ENCODE peak calls at places on chromosome 11, in ten cellular contexts. One of them, this sample, is unnamed.

GRCh38 chr11:128884703-128885338 is 6.3 kb upstream of the KCNJ5 start:
- DNase-seq in activated CD8-positive, alpha-beta memory T cell treated with anti-CD3 and anti-CD28 coated beads, Interleukin-2, amount 10 ng/mL, durations not matched to agents 7 days and 5 days: peak
- DNase-seq in stimulated activated CD4-positive, alpha-beta T cell treated with anti-CD3 and anti-CD28 coated beads, Interleukin-4, amount 100 ng/mL, for 48 hours: peak
- DNase-seq in HEK293T: peak
- DNase-seq in heart left ventricle: peak
- DNase-seq in caudate nucleus: peak
- DNase-seq in activated CD4-positive, alpha-beta T cell treated with anti-CD3 and anti-CD28 coated beads for 4 hours: peak
- DNase-seq in foreskin fibroblast: peak
- DNase-seq in epithelial cell of esophagus: peak
- DNase-seq in AG10803: peak
- DNase-seq in this sample: peak

GRCh38 chr11:46291441-46292143 is 14.1 kb downstream of the CREB3L1 start:
- DNase-seq in activated CD8-positive, alpha-beta memory T cell treated with anti-CD3 and anti-CD28 coated beads, Interleukin-2, amount 10 ng/mL, durations not matched to agents 7 days and 5 days: no peak
- DNase-seq in stimulated activated CD4-positive, alpha-beta T cell treated with anti-CD3 and anti-CD28 coated beads, Interleukin-4, amount 100 ng/mL, for 48 hours: no peak
- DNase-seq in HEK293T: no peak
- DNase-seq in heart left ventricle: no peak
- DNase-seq in caudate nucleus: no peak
- DNase-seq in activated CD4-positive, alpha-beta T cell treated with anti-CD3 and anti-CD28 coated beads for 4 hours: no peak
- DNase-seq in foreskin fibroblast: peak
- DNase-seq in epithelial cell of esophagus: no peak
- DNase-seq in AG10803: peak
- DNase-seq in this sample: no peak

GRCh38 chr11:19242184-19242932 is 1.6 kb upstream of the E2F8 start:
- DNase-seq in activated CD8-positive, alpha-beta memory T cell treated with anti-CD3 and anti-CD28 coated beads, Interleukin-2, amount 10 ng/mL, durations not matched to agents 7 days and 5 days: no peak
- DNase-seq in stimulated activated CD4-positive, alpha-beta T cell treated with anti-CD3 and anti-CD28 coated beads, Interleukin-4, amount 100 ng/mL, for 48 hours: no peak
- DNase-seq in HEK293T: no peak
- DNase-seq in heart left ventricle: no peak
- DNase-seq in caudate nucleus: no peak
- DNase-seq in activated CD4-positive, alpha-beta T cell treated with anti-CD3 and anti-CD28 coated beads for 4 hours: no peak
- DNase-seq in foreskin fibroblast: no peak
- DNase-seq in epithelial cell of esophagus: peak
- DNase-seq in AG10803: no peak
- DNase-seq in this sample: no peak

GRCh38 chr11:130813638-130814037 is 102.6 kb downstream of the SNX19 start:
- DNase-seq in activated CD8-positive, alpha-beta memory T cell treated with anti-CD3 and anti-CD28 coated beads, Interleukin-2, amount 10 ng/mL, durations not matched to agents 7 days and 5 days: no peak
- DNase-seq in stimulated activated CD4-positive, alpha-beta T cell treated with anti-CD3 and anti-CD28 coated beads, Interleukin-4, amount 100 ng/mL, for 48 hours: no peak
- DNase-seq in HEK293T: no peak
- DNase-seq in heart left ventricle: no peak
- DNase-seq in caudate nucleus: no peak
- DNase-seq in activated CD4-positive, alpha-beta T cell treated with anti-CD3 and anti-CD28 coated beads for 4 hours: no peak
- DNase-seq in foreskin fibroblast: no peak
- DNase-seq in epithelial cell of esophagus: no peak
- DNase-seq in AG10803: no peak
- DNase-seq in this sample: no peak

GRCh38 chr11:47448566-47449427 is at the start of gene RAPSN:
- DNase-seq in activated CD8-positive, alpha-beta memory T cell treated with anti-CD3 and anti-CD28 coated beads, Interleukin-2, amount 10 ng/mL, durations not matched to agents 7 days and 5 days: no peak
- DNase-seq in stimulated activated CD4-positive, alpha-beta T cell treated with anti-CD3 and anti-CD28 coated beads, Interleukin-4, amount 100 ng/mL, for 48 hours: no peak
- DNase-seq in HEK293T: no peak
- DNase-seq in heart left ventricle: no peak
- DNase-seq in caudate nucleus: no peak
- DNase-seq in activated CD4-positive, alpha-beta T cell treated with anti-CD3 and anti-CD28 coated beads for 4 hours: no peak
- DNase-seq in foreskin fibroblast: no peak
- DNase-seq in epithelial cell of esophagus: no peak
- DNase-seq in AG10803: no peak
- DNase-seq in this sample: no peak

GRCh38 chr11:17683378-17684161 is 35.8 kb upstream of the MYOD1 start:
- DNase-seq in activated CD8-positive, alpha-beta memory T cell treated with anti-CD3 and anti-CD28 coated beads, Interleukin-2, amount 10 ng/mL, durations not matched to agents 7 days and 5 days: no peak
- DNase-seq in stimulated activated CD4-positive, alpha-beta T cell treated with anti-CD3 and anti-CD28 coated beads, Interleukin-4, amount 100 ng/mL, for 48 hours: no peak
- DNase-seq in HEK293T: no peak
- DNase-seq in heart left ventricle: no peak
- DNase-seq in caudate nucleus: no peak
- DNase-seq in activated CD4-positive, alpha-beta T cell treated with anti-CD3 and anti-CD28 coated beads for 4 hours: no peak
- DNase-seq in foreskin fibroblast: peak
- DNase-seq in epithelial cell of esophagus: peak
- DNase-seq in AG10803: peak
- DNase-seq in this sample: no peak

GRCh38 chr11:57873196-57873911 is 111.8 kb downstream of the CTNND1 start:
- DNase-seq in activated CD8-positive, alpha-beta memory T cell treated with anti-CD3 and anti-CD28 coated beads, Interleukin-2, amount 10 ng/mL, durations not matched to agents 7 days and 5 days: no peak
- DNase-seq in stimulated activated CD4-positive, alpha-beta T cell treated with anti-CD3 and anti-CD28 coated beads, Interleukin-4, amount 100 ng/mL, for 48 hours: no peak
- DNase-seq in HEK293T: no peak
- DNase-seq in heart left ventricle: no peak
- DNase-seq in caudate nucleus: no peak
- DNase-seq in activated CD4-positive, alpha-beta T cell treated with anti-CD3 and anti-CD28 coated beads for 4 hours: no peak
- DNase-seq in foreskin fibroblast: no peak
- DNase-seq in epithelial cell of esophagus: peak
- DNase-seq in AG10803: peak
- DNase-seq in this sample: no peak

GRCh38 chr11:63880031-63880841 is 36.7 kb downstream of the RCOR2 start:
- DNase-seq in activated CD8-positive, alpha-beta memory T cell treated with anti-CD3 and anti-CD28 coated beads, Interleukin-2, amount 10 ng/mL, durations not matched to agents 7 days and 5 days: no peak
- DNase-seq in stimulated activated CD4-positive, alpha-beta T cell treated with anti-CD3 and anti-CD28 coated beads, Interleukin-4, amount 100 ng/mL, for 48 hours: no peak
- DNase-seq in HEK293T: no peak
- DNase-seq in heart left ventricle: no peak
- DNase-seq in caudate nucleus: no peak
- DNase-seq in activated CD4-positive, alpha-beta T cell treated with anti-CD3 and anti-CD28 coated beads for 4 hours: no peak
- DNase-seq in foreskin fibroblast: peak
- DNase-seq in epithelial cell of esophagus: no peak
- DNase-seq in AG10803: peak
- DNase-seq in this sample: no peak

GRCh38 chr11:84906995-84907394 is 720.1 kb downstream of the DLG2 start:
- DNase-seq in activated CD8-positive, alpha-beta memory T cell treated with anti-CD3 and anti-CD28 coated beads, Interleukin-2, amount 10 ng/mL, durations not matched to agents 7 days and 5 days: no peak
- DNase-seq in stimulated activated CD4-positive, alpha-beta T cell treated with anti-CD3 and anti-CD28 coated beads, Interleukin-4, amount 100 ng/mL, for 48 hours: no peak
- DNase-seq in HEK293T: no peak
- DNase-seq in heart left ventricle: no peak
- DNase-seq in caudate nucleus: no peak
- DNase-seq in activated CD4-positive, alpha-beta T cell treated with anti-CD3 and anti-CD28 coated beads for 4 hours: no peak
- DNase-seq in foreskin fibroblast: no peak
- DNase-seq in epithelial cell of esophagus: peak
- DNase-seq in AG10803: peak
- DNase-seq in this sample: no peak

GRCh38 chr11:75004215-75004614 is 15.5 kb downstream of the NEU3 start:
- DNase-seq in activated CD8-positive, alpha-beta memory T cell treated with anti-CD3 and anti-CD28 coated beads, Interleukin-2, amount 10 ng/mL, durations not matched to agents 7 days and 5 days: no peak
- DNase-seq in stimulated activated CD4-positive, alpha-beta T cell treated with anti-CD3 and anti-CD28 coated beads, Interleukin-4, amount 100 ng/mL, for 48 hours: no peak
- DNase-seq in HEK293T: no peak
- DNase-seq in heart left ventricle: no peak
- DNase-seq in caudate nucleus: no peak
- DNase-seq in activated CD4-positive, alpha-beta T cell treated with anti-CD3 and anti-CD28 coated beads for 4 hours: no peak
- DNase-seq in foreskin fibroblast: no peak
- DNase-seq in epithelial cell of esophagus: no peak
- DNase-seq in AG10803: no peak
- DNase-seq in this sample: no peak

GRCh38 chr11:420054-420910 is 5.5 kb upstream of the SIGIRR start:
- DNase-seq in activated CD8-positive, alpha-beta memory T cell treated with anti-CD3 and anti-CD28 coated beads, Interleukin-2, amount 10 ng/mL, durations not matched to agents 7 days and 5 days: no peak
- DNase-seq in stimulated activated CD4-positive, alpha-beta T cell treated with anti-CD3 and anti-CD28 coated beads, Interleukin-4, amount 100 ng/mL, for 48 hours: no peak
- DNase-seq in HEK293T: no peak
- DNase-seq in heart left ventricle: peak
- DNase-seq in caudate nucleus: no peak
- DNase-seq in activated CD4-positive, alpha-beta T cell treated with anti-CD3 and anti-CD28 coated beads for 4 hours: no peak
- DNase-seq in foreskin fibroblast: no peak
- DNase-seq in epithelial cell of esophagus: no peak
- DNase-seq in AG10803: no peak
- DNase-seq in this sample: no peak

GRCh38 chr11:81886406-81887075 is 847.1 kb downstream of the FAM181B start:
- DNase-seq in activated CD8-positive, alpha-beta memory T cell treated with anti-CD3 and anti-CD28 coated beads, Interleukin-2, amount 10 ng/mL, durations not matched to agents 7 days and 5 days: no peak
- DNase-seq in stimulated activated CD4-positive, alpha-beta T cell treated with anti-CD3 and anti-CD28 coated beads, Interleukin-4, amount 100 ng/mL, for 48 hours: no peak
- DNase-seq in HEK293T: no peak
- DNase-seq in heart left ventricle: no peak
- DNase-seq in caudate nucleus: no peak
- DNase-seq in activated CD4-positive, alpha-beta T cell treated with anti-CD3 and anti-CD28 coated beads for 4 hours: no peak
- DNase-seq in foreskin fibroblast: no peak
- DNase-seq in epithelial cell of esophagus: no peak
- DNase-seq in AG10803: no peak
- DNase-seq in this sample: no peak

GRCh38 chr11:33634291-33634834 is 66.3 kb downstream of the C11orf91 start:
- DNase-seq in activated CD8-positive, alpha-beta memory T cell treated with anti-CD3 and anti-CD28 coated beads, Interleukin-2, amount 10 ng/mL, durations not matched to agents 7 days and 5 days: no peak
- DNase-seq in stimulated activated CD4-positive, alpha-beta T cell treated with anti-CD3 and anti-CD28 coated beads, Interleukin-4, amount 100 ng/mL, for 48 hours: no peak
- DNase-seq in HEK293T: no peak
- DNase-seq in heart left ventricle: no peak
- DNase-seq in caudate nucleus: no peak
- DNase-seq in activated CD4-positive, alpha-beta T cell treated with anti-CD3 and anti-CD28 coated beads for 4 hours: no peak
- DNase-seq in foreskin fibroblast: peak
- DNase-seq in epithelial cell of esophagus: peak
- DNase-seq in AG10803: peak
- DNase-seq in this sample: peak

GRCh38 chr11:111982019-111982464 is 43.2 kb upstream of the DLAT start:
- DNase-seq in activated CD8-positive, alpha-beta memory T cell treated with anti-CD3 and anti-CD28 coated beads, Interleukin-2, amount 10 ng/mL, durations not matched to agents 7 days and 5 days: peak
- DNase-seq in stimulated activated CD4-positive, alpha-beta T cell treated with anti-CD3 and anti-CD28 coated beads, Interleukin-4, amount 100 ng/mL, for 48 hours: peak
- DNase-seq in HEK293T: peak
- DNase-seq in heart left ventricle: peak
- DNase-seq in caudate nucleus: no peak
- DNase-seq in activated CD4-positive, alpha-beta T cell treated with anti-CD3 and anti-CD28 coated beads for 4 hours: peak
- DNase-seq in foreskin fibroblast: no peak
- DNase-seq in epithelial cell of esophagus: peak
- DNase-seq in AG10803: peak
- DNase-seq in this sample: peak

GRCh38 chr11:4677948-4678347 is 19.7 kb downstream of the OR51E2 start:
- DNase-seq in activated CD8-positive, alpha-beta memory T cell treated with anti-CD3 and anti-CD28 coated beads, Interleukin-2, amount 10 ng/mL, durations not matched to agents 7 days and 5 days: no peak
- DNase-seq in stimulated activated CD4-positive, alpha-beta T cell treated with anti-CD3 and anti-CD28 coated beads, Interleukin-4, amount 100 ng/mL, for 48 hours: no peak
- DNase-seq in HEK293T: no peak
- DNase-seq in heart left ventricle: no peak
- DNase-seq in caudate nucleus: no peak
- DNase-seq in activated CD4-positive, alpha-beta T cell treated with anti-CD3 and anti-CD28 coated beads for 4 hours: no peak
- DNase-seq in foreskin fibroblast: no peak
- DNase-seq in epithelial cell of esophagus: no peak
- DNase-seq in AG10803: no peak
- DNase-seq in this sample: no peak

GRCh38 chr11:57426754-57427691 is at the start of gene SLC43A3:
- DNase-seq in activated CD8-positive, alpha-beta memory T cell treated with anti-CD3 and anti-CD28 coated beads, Interleukin-2, amount 10 ng/mL, durations not matched to agents 7 days and 5 days: peak
- DNase-seq in stimulated activated CD4-positive, alpha-beta T cell treated with anti-CD3 and anti-CD28 coated beads, Interleukin-4, amount 100 ng/mL, for 48 hours: peak
- DNase-seq in HEK293T: no peak
- DNase-seq in heart left ventricle: peak
- DNase-seq in caudate nucleus: no peak
- DNase-seq in activated CD4-positive, alpha-beta T cell treated with anti-CD3 and anti-CD28 coated beads for 4 hours: peak
- DNase-seq in foreskin fibroblast: peak
- DNase-seq in epithelial cell of esophagus: peak
- DNase-seq in AG10803: peak
- DNase-seq in this sample: peak

GRCh38 chr11:5289696-5290095 is 12.1 kb downstream of the OR51B4 start:
- DNase-seq in activated CD8-positive, alpha-beta memory T cell treated with anti-CD3 and anti-CD28 coated beads, Interleukin-2, amount 10 ng/mL, durations not matched to agents 7 days and 5 days: no peak
- DNase-seq in stimulated activated CD4-positive, alpha-beta T cell treated with anti-CD3 and anti-CD28 coated beads, Interleukin-4, amount 100 ng/mL, for 48 hours: no peak
- DNase-seq in HEK293T: no peak
- DNase-seq in heart left ventricle: no peak
- DNase-seq in caudate nucleus: no peak
- DNase-seq in activated CD4-positive, alpha-beta T cell treated with anti-CD3 and anti-CD28 coated beads for 4 hours: no peak
- DNase-seq in foreskin fibroblast: peak
- DNase-seq in epithelial cell of esophagus: no peak
- DNase-seq in AG10803: peak
- DNase-seq in this sample: no peak

GRCh38 chr11:15893080-15893492 is 463.3 kb downstream of the SOX6 start:
- DNase-seq in activated CD8-positive, alpha-beta memory T cell treated with anti-CD3 and anti-CD28 coated beads, Interleukin-2, amount 10 ng/mL, durations not matched to agents 7 days and 5 days: no peak
- DNase-seq in stimulated activated CD4-positive, alpha-beta T cell treated with anti-CD3 and anti-CD28 coated beads, Interleukin-4, amount 100 ng/mL, for 48 hours: no peak
- DNase-seq in HEK293T: no peak
- DNase-seq in heart left ventricle: no peak
- DNase-seq in caudate nucleus: no peak
- DNase-seq in activated CD4-positive, alpha-beta T cell treated with anti-CD3 and anti-CD28 coated beads for 4 hours: no peak
- DNase-seq in foreskin fibroblast: no peak
- DNase-seq in epithelial cell of esophagus: no peak
- DNase-seq in AG10803: peak
- DNase-seq in this sample: peak

GRCh38 chr11:6414874-6415328 is 4.0 kb downstream of the APBB1 start:
- DNase-seq in activated CD8-positive, alpha-beta memory T cell treated with anti-CD3 and anti-CD28 coated beads, Interleukin-2, amount 10 ng/mL, durations not matched to agents 7 days and 5 days: peak
- DNase-seq in stimulated activated CD4-positive, alpha-beta T cell treated with anti-CD3 and anti-CD28 coated beads, Interleukin-4, amount 100 ng/mL, for 48 hours: no peak
- DNase-seq in HEK293T: no peak
- DNase-seq in heart left ventricle: no peak
- DNase-seq in caudate nucleus: no peak
- DNase-seq in activated CD4-positive, alpha-beta T cell treated with anti-CD3 and anti-CD28 coated beads for 4 hours: no peak
- DNase-seq in foreskin fibroblast: no peak
- DNase-seq in epithelial cell of esophagus: no peak
- DNase-seq in AG10803: no peak
- DNase-seq in this sample: no peak

GRCh38 chr11:10664511-10664910 is 29.0 kb downstream of the IRAG1 start:
- DNase-seq in activated CD8-positive, alpha-beta memory T cell treated with anti-CD3 and anti-CD28 coated beads, Interleukin-2, amount 10 ng/mL, durations not matched to agents 7 days and 5 days: no peak
- DNase-seq in stimulated activated CD4-positive, alpha-beta T cell treated with anti-CD3 and anti-CD28 coated beads, Interleukin-4, amount 100 ng/mL, for 48 hours: no peak
- DNase-seq in HEK293T: no peak
- DNase-seq in heart left ventricle: no peak
- DNase-seq in caudate nucleus: no peak
- DNase-seq in activated CD4-positive, alpha-beta T cell treated with anti-CD3 and anti-CD28 coated beads for 4 hours: no peak
- DNase-seq in foreskin fibroblast: no peak
- DNase-seq in epithelial cell of esophagus: no peak
- DNase-seq in AG10803: no peak
- DNase-seq in this sample: no peak

This sample was measured in COLO829.